ENCODE peak calls at places on chromosomes 7 and 10, in ten cellular contexts. Q is sigmoid colon; V is heart right ventricle; I is amygdala; E is COR-L47; Z is NCI-H1105 treated with DMSO at 0.1 percent for 48 hours; A is activated CD8-positive, alpha-beta T cell treated with anti-CD3 and anti-CD28 coated beads for 36 hours; D is astrocyte of the spinal cord; R is stimulated activated CD8-positive, alpha-beta memory T cell treated with anti-CD3 and anti-CD28 coated beads, Interleukin-7, amount 100 ng/mL, for 48 hours; J is dorsolateral prefrontal cortex. L is an unnamed sample.

GRCh38 chr10:116053910-116054309 is 219.1 kb downstream of the GFRA1 start:
- DNase-seq in Z (no peak), I (no peak), V (no peak), A (no peak), R (no peak), J (no peak), D (no peak), E (peak; percentile 16), Q (no peak), L (no peak)

GRCh38 chr10:75099952-75100763 is 11.3 kb upstream of the SAMD8 start:
- DNase-seq in E (no peak), J (peak; percentile 70), V (peak; percentile 87), I (peak; percentile 35), A (peak; percentile 85), R (peak; percentile 49), D (peak; percentile 53), Q (peak; percentile 88), Z (no peak), L (peak; percentile 49)

GRCh38 chr10:114507449-114507848 is 103.1 kb upstream of the AFAP1L2 start:
- DNase-seq in D (no peak), E (peak; percentile 52), Q (no peak), R (no peak), J (no peak), Z (peak; percentile 28), A (no peak), V (peak; percentile 52), I (no peak), L (peak; percentile 60)

GRCh38 chr7:94378396-94378795 is 16.3 kb upstream of the COL1A2 start:
- DNase-seq in I (no peak), J (no peak), V (no peak), D (no peak), A (no peak), R (no peak), Q (no peak), E (no peak), Z (no peak), L (no peak)

GRCh38 chr10:119427263-119427864 is 115.2 kb downstream of the RGS10 start:
- DNase-seq in Z (no peak), V (no peak), J (no peak), Q (no peak), I (no peak), A (no peak), R (no peak), D (no peak), E (no peak), L (no peak)

GRCh38 chr7:4650471-4651047 is 31.5 kb upstream of the FOXK1 start:
- DNase-seq in R (no peak), Z (no peak), I (no peak), E (no peak), D (peak; percentile 44), Q (peak; percentile 72), J (peak; percentile 30), V (peak; percentile 41), A (no peak), L (no peak)

GRCh38 chr7:70132802-70133201 is 534.5 kb downstream of the AUTS2 start:
- DNase-seq in R (no peak), D (no peak), Q (no peak), E (peak; percentile 30), I (no peak), V (no peak), J (no peak), A (no peak), Z (peak; percentile 34), L (no peak)

GRCh38 chr7:12210179-12211053 is 678 bp upstream of the TMEM106B start:
- DNase-seq in J (peak; percentile 44), E (peak; percentile 22), Q (no peak), V (no peak), R (peak; percentile 3), Z (peak; percentile 60), D (no peak), I (peak; percentile 61), A (no peak), L (peak; percentile 57)

GRCh38 chr10:132110713-132111112 is 45.0 kb downstream of the JAKMIP3 start:
- DNase-seq in D (no peak), V (no peak), I (no peak), R (no peak), J (peak; percentile 24), A (no peak), Q (peak; percentile 33), Z (no peak), E (no peak), L (no peak)

GRCh38 chr7:81684513-81685262 is 85.2 kb downstream of the HGF start:
- DNase-seq in D (peak; percentile 100), J (peak; percentile 78), Z (peak; percentile 90), I (peak; percentile 2), E (peak; percentile 78), V (peak; percentile 77), A (no peak), Q (peak; percentile 98), R (no peak), L (peak; percentile 87)

GRCh38 chr10:115432188-115432819 is 339.1 kb downstream of the ATRNL1 start:
- DNase-seq in A (no peak), D (peak; percentile 40), Q (no peak), I (no peak), E (no peak), R (no peak), J (no peak), Z (peak; percentile 29), V (no peak), L (no peak)

GRCh38 chr7:16563281-16564022 is 36.8 kb downstream of the LRRC72 start:
- DNase-seq in A (peak; percentile 9), V (no peak), R (no peak), E (no peak), I (no peak), Z (no peak), Q (no peak), D (peak; percentile 35), J (no peak), L (no peak)

GRCh38 chr7:76011437-76011836 is 17.0 kb upstream of the TMEM120A start:
- DNase-seq in R (no peak), A (no peak), D (peak; percentile 56), E (no peak), I (no peak), J (no peak), Z (no peak), V (peak; percentile 54), Q (peak; percentile 79), L (no peak)

GRCh38 chr7:122885583-122886356 is 490 bp downstream of the CADPS2 start:
- DNase-seq in V (peak; percentile 61), Q (peak; percentile 67), Z (peak; percentile 6), J (no peak), I (no peak), D (peak; percentile 56), R (no peak), A (no peak), E (peak; percentile 38), L (peak; percentile 64)

GRCh38 chr7:6167004-6167551 is 105.3 kb downstream of the CYTH3 start:
- DNase-seq in J (no peak), A (no peak), E (no peak), V (peak; percentile 58), Q (no peak), Z (no peak), I (no peak), R (no peak), D (no peak), L (no peak)

GRCh38 chr7:135980665-135981180 is 3.6 kb upstream of the MTPN start:
- DNase-seq in A (peak; percentile 74), Q (no peak), D (peak; percentile 59), Z (no peak), I (no peak), J (no peak), R (no peak), E (no peak), V (no peak), L (no peak)

GRCh38 chr7:155682484-155682883 is 38.0 kb downstream of the RBM33 start:
- DNase-seq in A (no peak), R (no peak), E (no peak), J (no peak), Z (no peak), V (no peak), I (no peak), D (no peak), Q (no peak), L (no peak)

L was measured in NCI-H345.